ENCODE peak calls at places on chromosome 20, in eight cellular contexts. C is tibial nerve, M is uterus, B is IMR-90, X is A549, A is heart left ventricle, I is spleen, P is ovary. N is an unnamed sample.

GRCh38 chr20:63376283-63377250 is 15.4 kb upstream of the CHRNA4 start:
- DNase-seq in C (no peak), M (no peak), B (no peak), X (no peak), A (no peak), I (no peak), P (no peak), N (no peak)

GRCh38 chr20:62614085-62614960 is 28.0 kb upstream of the SLCO4A1 start:
- DNase-seq in C (no peak), M (no peak), B (no peak), X (no peak), A (no peak), I (no peak), P (no peak), N (no peak)

GRCh38 chr20:52049001-52049731 is 142.4 kb downstream of the ZFP64 start:
- DNase-seq in C (no peak), M (no peak), B (peak; percentile 27), X (no peak), A (no peak), I (no peak), P (no peak), N (no peak)

GRCh38 chr20:57013741-57014140 is 252.7 kb downstream of the BMP7 start:
- DNase-seq in C (no peak), M (no peak), B (no peak), X (no peak), A (no peak), I (no peak), P (no peak), N (no peak)

GRCh38 chr20:2261105-2261504 is 34.7 kb upstream of the TGM3 start:
- DNase-seq in C (no peak), M (no peak), B (no peak), X (peak; percentile 83), A (no peak), I (no peak), P (no peak), N (no peak)

GRCh38 chr20:36202891-36203338 is 33.4 kb upstream of the AAR2 start:
- DNase-seq in C (peak; percentile 63), M (peak; percentile 53), B (peak; percentile 19), X (peak; percentile 48), A (peak; percentile 63), I (peak; percentile 93), P (peak; percentile 80), N (peak; percentile 70)

GRCh38 chr20:3177746-3178477 is 4.6 kb upstream of the LZTS3 start:
- DNase-seq in C (no peak), M (no peak), B (no peak), X (no peak), A (no peak), I (peak; percentile 29), P (no peak), N (no peak)

GRCh38 chr20:3452690-3453089 is 18.1 kb upstream of the ATRN start:
- DNase-seq in C (no peak), M (no peak), B (no peak), X (no peak), A (no peak), I (no peak), P (no peak), N (no peak)

GRCh38 chr20:1619861-1620444 is at the start of gene SIRPB1:
- DNase-seq in C (no peak), M (no peak), B (peak; percentile 0), X (no peak), A (no peak), I (peak; percentile 79), P (no peak), N (no peak)

GRCh38 chr20:39874049-39874893 is 814.8 kb downstream of the MAFB start:
- DNase-seq in C (peak; percentile 77), M (peak; percentile 68), B (peak; percentile 89), X (peak; percentile 71), A (peak; percentile 84), I (peak; percentile 80), P (peak; percentile 51), N (peak; percentile 93)

GRCh38 chr20:33835773-33836172 is 24.6 kb downstream of the CHMP4B start:
- DNase-seq in C (peak; percentile 49), M (peak; percentile 64), B (no peak), X (no peak), A (no peak), I (no peak), P (no peak), N (no peak)

GRCh38 chr20:41275181-41275793 is 42.2 kb downstream of the ZHX3 start:
- DNase-seq in C (no peak), M (no peak), B (peak; percentile 73), X (no peak), A (no peak), I (no peak), P (no peak), N (peak; percentile 49)

GRCh38 chr20:63894358-63895201 is at the start of gene DNAJC5:
- DNase-seq in C (peak; percentile 84), M (peak; percentile 92), B (peak; percentile 87), X (peak; percentile 92), A (peak; percentile 96), I (peak; percentile 99), P (peak; percentile 96), N (peak; percentile 94)

GRCh38 chr20:42735539-42735938 is 454.2 kb downstream of the PTPRT start:
- DNase-seq in C (no peak), M (no peak), B (no peak), X (no peak), A (no peak), I (no peak), P (no peak), N (no peak)
- H3K9me3 ChIP-seq in C (no peaks in the 10 kb centered on the region), M (no peaks in the 10 kb centered on the region), B (peaks cover 40% of the 10 kb centered on the region), X (no peaks in the 10 kb centered on the region), A (no peaks in the 10 kb centered on the region), I (no peaks in the 10 kb centered on the region), P (no peaks in the 10 kb centered on the region), N (no peaks in the 10 kb centered on the region)

GRCh38 chr20:44658810-44659209 is 7.3 kb upstream of the ADA start:
- DNase-seq in C (no peak), M (no peak), B (no peak), X (no peak), A (no peak), I (no peak), P (no peak), N (no peak)

GRCh38 chr20:44660506-44660905 is 9.0 kb upstream of the ADA start:
- DNase-seq in C (no peak), M (no peak), B (no peak), X (no peak), A (no peak), I (no peak), P (no peak), N (no peak)

GRCh38 chr20:44659931-44660330 is 8.4 kb upstream of the ADA start:
- DNase-seq in C (no peak), M (no peak), B (no peak), X (no peak), A (no peak), I (no peak), P (no peak), N (no peak)

GRCh38 chr20:44664127-44664526 is 12.6 kb upstream of the ADA start:
- DNase-seq in C (no peak), M (no peak), B (no peak), X (no peak), A (no peak), I (no peak), P (no peak), N (no peak)

DNA sequence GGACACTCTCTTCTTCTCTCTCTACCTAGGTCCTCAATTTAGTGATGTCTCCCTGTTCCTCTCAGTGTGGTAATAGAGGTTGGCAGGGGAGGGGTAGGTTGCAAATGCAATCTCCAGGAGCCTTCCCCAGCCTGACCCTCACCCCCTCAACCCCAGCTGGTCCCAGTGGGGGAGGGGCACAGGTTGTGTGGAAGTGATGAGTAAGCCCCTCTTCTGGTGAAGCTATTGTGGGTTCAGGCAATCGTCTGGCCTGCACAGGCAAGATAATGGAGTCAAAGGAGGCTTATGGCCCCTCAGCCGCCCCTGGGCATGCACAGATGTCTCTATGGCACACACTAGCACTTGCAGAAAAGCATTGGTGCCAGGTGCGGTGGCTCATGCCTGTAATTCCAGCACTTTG is 10.8 kb upstream of the ADA start:
- DNase-seq in C (no peak), M (no peak), B (no peak), X (no peak), A (no peak), I (no peak), P (no peak), N (no peak)
- H3K27ac ChIP-seq in C (no peak overlapping the region), M (no peak overlapping the region), B (no peak overlapping the region), X (no peak overlapping the region), A (no peak overlapping the region), I (no peak overlapping the region), P (no peak overlapping the region), N (no peak overlapping the region)

GRCh38 chr20:50320005-50320909 is 129.6 kb downstream of the CEBPB start:
- DNase-seq in C (no peak), M (no peak), B (no peak), X (no peak), A (no peak), I (peak; percentile 27), P (peak; percentile 45), N (no peak)

GRCh38 chr20:50321797-50322480 is 131.3 kb downstream of the CEBPB start:
- DNase-seq in C (no peak), M (peak; percentile 59), B (peak; percentile 72), X (no peak), A (no peak), I (peak; percentile 62), P (peak; percentile 62), N (no peak)

GRCh38 chr20:50322703-50323131 is 132.1 kb downstream of the CEBPB start:
- DNase-seq in C (no peak), M (no peak), B (no peak), X (no peak), A (no peak), I (no peak), P (no peak), N (no peak)

GRCh38 chr20:50323209-50323608 is 132.6 kb downstream of the CEBPB start:
- DNase-seq in C (no peak), M (no peak), B (no peak), X (no peak), A (no peak), I (peak; percentile 14), P (no peak), N (no peak)

DNA sequence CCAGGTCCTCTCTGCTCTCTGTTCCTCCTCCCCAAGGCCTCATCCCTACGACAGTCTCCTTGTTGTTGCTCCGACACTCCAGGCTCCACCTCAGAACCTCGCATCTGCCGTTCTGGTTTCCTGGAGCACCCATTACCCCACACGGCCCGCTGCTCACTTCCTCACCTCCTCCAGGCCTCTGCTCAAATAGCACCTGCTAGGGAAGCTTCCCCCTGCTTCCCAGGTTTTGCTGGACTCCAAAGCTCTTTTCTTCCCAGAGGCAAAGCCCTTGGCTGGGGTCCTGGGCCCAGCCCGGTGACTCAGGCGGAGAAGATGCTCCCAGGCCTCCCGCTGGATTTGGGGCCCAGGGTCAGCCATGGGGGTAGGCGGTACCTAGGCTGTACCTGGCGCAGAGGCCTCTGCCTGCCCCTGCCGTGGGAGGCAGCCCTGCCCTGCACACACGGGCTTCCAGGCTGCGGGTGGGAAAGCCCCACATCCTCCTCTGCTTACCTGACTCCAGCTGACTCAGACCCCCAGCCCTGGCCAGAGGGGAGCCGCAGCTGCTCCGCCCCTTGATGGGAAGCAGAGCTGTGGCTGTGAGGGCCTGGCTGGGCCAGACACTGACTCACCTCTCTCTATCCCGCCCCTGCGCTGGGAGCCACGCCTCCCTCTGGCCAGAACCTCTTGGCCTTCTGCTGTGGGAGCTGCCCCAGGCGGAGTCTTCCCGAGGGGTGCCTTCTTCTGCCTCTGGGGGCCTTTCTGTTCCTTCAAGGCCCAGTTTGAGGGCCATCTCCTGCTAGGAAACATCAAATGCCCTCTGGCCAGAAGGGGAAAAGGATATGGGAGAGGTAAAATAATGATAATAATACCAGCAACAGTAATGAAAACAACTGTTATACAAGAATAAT is 130.5 kb downstream of the CEBPB start:
- DNase-seq in C (peak; percentile 82), M (peak; percentile 97), B (peak; percentile 97), X (peak; percentile 89), A (peak; percentile 72), I (peak; percentile 82), P (peak; percentile 96), N (peak; percentile 95)
- TF ChIP-seq POLR2A in C (peak; percentile 34), M (peak; percentile 94), B (peak; percentile 45), X (peak; percentile 64), A (peak; percentile 32), I (no peak), P (peak; percentile 86), N (peak; percentile 87)

GRCh38 chr20:31257364-31257763 is at the start of gene DEFB115:
- DNase-seq in C (no peak), M (no peak), B (no peak), X (no peak), A (no peak), I (no peak), P (no peak), N (no peak)
- H3K9me3 ChIP-seq in C (no peaks in the 10 kb centered on the region), M (no peaks in the 10 kb centered on the region), B (peaks cover 10% of the 10 kb centered on the region), X (no peaks in the 10 kb centered on the region), A (no peaks in the 10 kb centered on the region), I (peaks cover 13% of the 10 kb centered on the region), P (no peaks in the 10 kb centered on the region), N (no peaks in the 10 kb centered on the region)